ENCODE peak calls at places on chromosomes 6 and 20, in ten cellular contexts. N is astrocyte, I is astrocyte of the spinal cord, M is GM06990, H is OCI-LY7, D is fibroblast of the aortic adventitia, L is nephron progenitor cell, W is fibroblast of mammary gland, V is RWPE1, U is osteocyte. C is an unnamed sample.

GRCh38 chr6:13431861-13432465 is 55.4 kb downstream of the GFOD1 start:
- DNase-seq in N (peak; percentile 50), I (peak; percentile 25), M (no peak), H (no peak), D (no peak), L (no peak), W (peak; percentile 33), V (no peak), U (no peak), C (peak; percentile 23)

GRCh38 chr6:165713845-165714466 is 50.9 kb upstream of the PDE10A start:
- DNase-seq in N (no peak), I (no peak), M (no peak), H (no peak), D (no peak), L (no peak), W (no peak), V (no peak), U (no peak), C (no peak)

GRCh38 chr6:86888311-86888710 is 49.0 kb upstream of the HTR1E start:
- DNase-seq in N (no peak), I (no peak), M (no peak), H (no peak), D (no peak), L (no peak), W (no peak), V (no peak), U (no peak), C (no peak)

GRCh38 chr20:23180451-23180921 is 94.4 kb upstream of the CD93 start:
- DNase-seq in N (no peak), I (no peak), M (no peak), H (no peak), D (no peak), L (peak; percentile 37), W (no peak), V (no peak), U (no peak), C (no peak)

GRCh38 chr6:154343473-154344308 is 12.9 kb downstream of the IPCEF1 start:
- DNase-seq in N (peak; percentile 57), I (peak; percentile 59), M (no peak), H (no peak), D (peak; percentile 36), L (peak; percentile 23), W (peak; percentile 68), V (no peak), U (no peak), C (no peak)

GRCh38 chr6:27078734-27079357 is 168.7 kb upstream of the PRSS16 start:
- DNase-seq in N (peak; percentile 26), I (peak; percentile 67), M (peak; percentile 28), H (peak; percentile 67), D (peak; percentile 79), L (peak; percentile 46), W (peak; percentile 76), V (peak; percentile 52), U (no peak), C (peak; percentile 34)

GRCh38 chr6:98816799-98817198 is 17.6 kb upstream of the POU3F2 start:
- DNase-seq in N (no peak), I (no peak), M (no peak), H (no peak), D (no peak), L (no peak), W (no peak), V (no peak), U (no peak), C (no peak)

GRCh38 chr6:152356659-152357058 is 280.5 kb downstream of the SYNE1 start:
- DNase-seq in N (no peak), I (peak; percentile 27), M (peak; percentile 16), H (peak; percentile 48), D (peak; percentile 62), L (no peak), W (peak; percentile 57), V (peak; percentile 58), U (no peak), C (peak; percentile 46)

GRCh38 chr20:11305406-11305805 is 612.3 kb upstream of the BTBD3 start:
- DNase-seq in N (peak; percentile 63), I (no peak), M (no peak), H (no peak), D (no peak), L (no peak), W (no peak), V (no peak), U (no peak), C (no peak)

GRCh38 chr6:5012531-5012930 is 8.7 kb upstream of the RPP40 start:
- DNase-seq in N (peak; percentile 11), I (no peak), M (no peak), H (no peak), D (peak; percentile 79), L (no peak), W (peak; percentile 65), V (no peak), U (no peak), C (no peak)

GRCh38 chr20:15708984-15709598 is 864.2 kb downstream of the KIF16B start:
- DNase-seq in N (no peak), I (no peak), M (peak; percentile 28), H (peak; percentile 41), D (no peak), L (peak; percentile 69), W (peak; percentile 21), V (no peak), U (no peak), C (peak; percentile 35)

GRCh38 chr6:67336014-67336413 is 1299.1 kb upstream of the ADGRB3 start:
- DNase-seq in N (no peak), I (peak; percentile 46), M (no peak), H (no peak), D (no peak), L (no peak), W (no peak), V (no peak), U (no peak), C (no peak)

GRCh38 chr20:37627060-37627766 is 66.6 kb upstream of the CTNNBL1 start:
- DNase-seq in N (peak; percentile 34), I (peak; percentile 53), M (no peak), H (peak; percentile 38), D (peak; percentile 65), L (peak; percentile 88), W (peak; percentile 50), V (peak; percentile 75), U (no peak), C (peak; percentile 47)

GRCh38 chr6:26020291-26020982 is 57.8 kb downstream of the TRIM38 start:
- DNase-seq in N (peak; percentile 84), I (peak; percentile 94), M (peak; percentile 92), H (peak; percentile 93), D (peak; percentile 96), L (peak; percentile 54), W (peak; percentile 95), V (peak; percentile 97), U (peak; percentile 87), C (peak; percentile 87)

GRCh38 chr6:10266061-10266460 is 148.8 kb downstream of the TFAP2A start:
- DNase-seq in N (peak; percentile 27), I (no peak), M (no peak), H (no peak), D (no peak), L (no peak), W (no peak), V (peak; percentile 4), U (no peak), C (no peak)

GRCh38 chr20:13755809-13756208 is 28.9 kb downstream of the ESF1 start:
- DNase-seq in N (no peak), I (no peak), M (no peak), H (no peak), D (peak; percentile 27), L (no peak), W (peak; percentile 22), V (no peak), U (no peak), C (no peak)
- TF ChIP-seq CTCF in N (no peak), I (no peak), M (no peak), H (no peak), D (peak; percentile 8), L (no peak), W (peak; percentile 18), V (no peak), U (no peak), C (no peak)

GRCh38 chr20:4656491-4656890 is 65.2 kb upstream of the PRND start:
- DNase-seq in N (no peak), I (no peak), M (no peak), H (no peak), D (peak; percentile 22), L (no peak), W (no peak), V (no peak), U (no peak), C (no peak)
- TF ChIP-seq CTCF in N (no peak), I (no peak), M (no peak), H (no peak), D (no peak), L (no peak), W (no peak), V (no peak), U (no peak), C (no peak)

GRCh38 chr6:111124406-111124805 is 37.1 kb downstream of the SLC16A10 start:
- DNase-seq in N (no peak), I (no peak), M (no peak), H (no peak), D (no peak), L (no peak), W (no peak), V (no peak), U (no peak), C (no peak)

GRCh38 chr6:111119550-111120329 is 32.4 kb downstream of the SLC16A10 start:
- DNase-seq in N (no peak), I (no peak), M (no peak), H (no peak), D (peak; percentile 7), L (no peak), W (peak; percentile 46), V (no peak), U (no peak), C (no peak)

GRCh38 chr6:111122458-111123286 is 35.4 kb downstream of the SLC16A10 start:
- DNase-seq in N (no peak), I (no peak), M (no peak), H (no peak), D (no peak), L (no peak), W (no peak), V (no peak), U (no peak), C (no peak)

GRCh38 chr6:111118816-111119215 is 31.5 kb downstream of the SLC16A10 start:
- DNase-seq in N (no peak), I (no peak), M (no peak), H (no peak), D (no peak), L (no peak), W (no peak), V (no peak), U (no peak), C (no peak)

DNA sequence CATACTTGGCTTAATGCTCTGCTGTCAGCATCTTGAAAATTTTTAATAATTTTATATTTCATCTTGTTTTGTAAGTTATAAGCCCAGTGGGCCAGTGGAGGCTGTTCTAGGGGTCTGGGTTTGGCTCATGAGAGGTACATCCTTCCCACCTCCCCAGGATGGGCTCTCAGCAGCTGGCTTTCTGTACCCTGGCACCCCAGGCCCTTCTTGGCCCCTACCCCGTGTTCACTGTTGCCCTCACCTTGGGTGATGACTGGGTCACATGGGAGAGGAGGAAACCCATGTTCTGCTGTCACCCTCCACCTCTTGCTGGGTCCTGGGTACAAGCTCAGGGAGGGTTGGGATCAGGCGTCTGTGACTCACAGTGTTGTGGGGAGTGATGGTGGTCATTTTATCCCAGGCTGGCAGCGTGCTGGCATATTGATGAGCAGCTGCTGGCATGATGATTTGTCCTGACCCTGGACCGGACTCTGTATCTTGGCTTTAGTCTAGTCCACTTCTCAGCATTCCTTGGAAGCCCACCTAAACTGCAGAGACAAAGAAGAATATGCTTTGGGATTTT is 34.6 kb downstream of the SLC16A10 start:
- DNase-seq in N (no peak), I (no peak), M (no peak), H (no peak), D (no peak), L (no peak), W (no peak), V (no peak), U (no peak), C (no peak)
- TF ChIP-seq CTCF in N (no peak), I (no peak), M (no peak), H (no peak), D (no peak), L (no peak), W (no peak), V (no peak), U (no peak), C (no peak)

GRCh38 chr6:114096553-114097172 is 125.7 kb upstream of the HDAC2 start:
- DNase-seq in N (no peak), I (peak; percentile 51), M (no peak), H (peak; percentile 49), D (peak; percentile 47), L (peak; percentile 12), W (peak; percentile 19), V (peak; percentile 20), U (no peak), C (peak; percentile 35)
- TF ChIP-seq CTCF in N (peak; percentile 65), I (peak; percentile 71), M (peak; percentile 67), H (peak; percentile 94), D (peak; percentile 73), L (peak; percentile 93), W (peak; percentile 74), V (peak; percentile 82), U (peak; percentile 85), C (peak; percentile 68)

C was measured in GM13977.